ENCODE peak calls at places on chromosomes 2 and 18, in seven cellular contexts. N is sigmoid colon, G is A549, A is astrocyte of the spinal cord, J is pancreas, D is IMR-90, P is left ventricle myocardium inferior. E is an unnamed sample.

GRCh38 chr18:48036641-48037421 is 106.4 kb upstream of the SMAD2 start:
- DNase-seq in D (no peak), G (no peak), A (no peak), N (peak), P (no peak), J (peak), E (no peak)

GRCh38 chr2:75598572-75599155 is 37.9 kb upstream of the EVA1A start:
- DNase-seq in D (no peak), A (no peak), J (no peak), P (no peak), G (no peak), N (no peak), E (no peak)

GRCh38 chr2:74735544-74735943 is 81.5 kb downstream of the SEMA4F start:
- DNase-seq in A (no peak), J (no peak), N (no peak), P (no peak), G (no peak), D (no peak), E (no peak)

GRCh38 chr2:109294523-109294922 is 165.5 kb downstream of the SH3RF3 start:
- DNase-seq in A (no peak), N (no peak), D (no peak), G (no peak), P (no peak), J (no peak), E (no peak)

GRCh38 chr2:230925443-230925878 is 419 bp upstream of the GPR55 start:
- DNase-seq in N (peak), D (no peak), G (no peak), J (no peak), P (no peak), A (no peak), E (no peak)

GRCh38 chr18:26133652-26134051 is at the start of gene PSMA8:
- DNase-seq in N (no peak), P (peak), A (no peak), D (no peak), G (no peak), J (no peak), E (no peak)

GRCh38 chr2:154886316-154886715 is 187.8 kb downstream of the KCNJ3 start:
- DNase-seq in J (no peak), D (no peak), A (no peak), P (no peak), N (no peak), G (no peak), E (no peak)

GRCh38 chr18:74806073-74806472 is 208.4 kb downstream of the ZNF407 start:
- DNase-seq in N (no peak), G (no peak), A (no peak), D (no peak), J (no peak), P (no peak), E (no peak)

GRCh38 chr2:215612770-215613169 is 176.9 kb upstream of the FN1 start:
- DNase-seq in N (no peak), A (peak), G (no peak), D (peak), P (no peak), J (no peak), E (peak)

GRCh38 chr18:6741290-6741689 is 11.8 kb downstream of the ARHGAP28 start:
- DNase-seq in J (no peak), N (no peak), D (peak), A (peak), P (no peak), G (peak), E (peak)

GRCh38 chr2:30072250-30072842 is 74.5 kb upstream of the YPEL5 start:
- DNase-seq in A (peak), D (peak), G (peak), J (peak), N (peak), P (peak), E (peak)

GRCh38 chr2:18473241-18473841 is 87.1 kb downstream of the RDH14 start:
- DNase-seq in G (no peak), J (no peak), D (peak), P (peak), A (peak), N (peak), E (peak)

DNA sequence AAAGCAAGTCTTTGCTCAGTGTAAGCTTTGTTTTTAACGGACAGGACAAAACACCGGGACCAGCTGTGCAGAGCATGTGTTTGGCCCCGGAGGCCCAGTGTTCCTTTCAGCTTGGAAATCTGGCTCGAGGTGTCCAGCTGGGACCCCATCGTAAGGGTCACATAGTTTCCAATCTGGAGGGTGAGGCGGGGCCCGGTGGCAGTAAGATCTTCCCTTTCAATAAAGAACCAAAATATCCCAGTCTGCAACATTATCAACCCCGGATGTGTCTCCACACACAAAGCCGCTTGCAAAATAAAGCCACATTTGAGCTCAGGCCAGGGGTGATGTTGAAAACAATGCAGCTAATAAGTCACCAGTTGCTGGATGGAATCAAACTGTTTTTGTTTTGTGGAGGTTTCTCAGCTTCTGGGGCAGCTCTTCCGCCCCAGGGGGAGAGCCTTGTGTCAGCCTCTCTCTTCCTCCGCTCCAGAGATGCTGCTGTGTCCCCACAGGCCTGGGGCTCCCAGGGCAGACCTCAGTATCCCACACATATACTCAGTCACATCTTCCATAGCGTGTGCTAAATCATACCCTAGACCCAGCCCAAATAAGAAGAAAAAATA is 138.6 kb upstream of the GLI2 start:
- DNase-seq in D (peak), G (no peak), A (peak), J (peak), P (peak), N (peak), E (peak)
- H3K4me3 ChIP-seq in D (no peak), G (no peak), A (no peak), J (no peak), P (no peak), N (no peak), E (no peak)

DNA sequence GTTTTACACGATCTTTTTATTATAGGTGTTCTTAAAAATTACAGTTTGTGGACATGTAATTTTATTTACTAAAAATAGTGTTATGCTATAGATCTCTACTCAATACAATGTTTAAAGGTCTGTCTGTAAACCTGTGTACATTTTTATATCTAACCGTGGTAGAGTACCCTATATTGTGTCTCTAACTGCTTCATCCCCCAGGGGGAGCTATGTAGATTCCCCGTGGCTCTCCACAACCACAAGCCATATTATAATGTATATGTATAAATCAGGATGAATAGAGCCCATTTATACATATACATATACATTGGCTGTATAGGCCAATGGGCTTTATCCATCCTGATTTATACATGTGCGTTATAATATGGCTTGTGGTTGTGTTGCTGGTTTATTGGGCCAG is 59.4 kb downstream of the ADAM23 start:
- DNase-seq in P (no peak), D (no peak), N (no peak), G (no peak), A (no peak), J (no peak), E (no peak)
- TF ChIP-seq CTCF in P (no peak), D (no peak), N (no peak), G (no peak), A (no peak), J (no peak), E (no peak)

GRCh38 chr18:43515481-43515880 is 238.2 kb upstream of the SYT4 start:
- DNase-seq in D (no peak), A (no peak), G (no peak), N (no peak), P (no peak), J (no peak), E (no peak)
- H3K4me3 ChIP-seq in D (no peak), A (no peak), G (no peak), N (no peak), P (no peak), J (no peak), E (no peak)

GRCh38 chr18:4017479-4017878 is 437.6 kb downstream of the DLGAP1 start:
- DNase-seq in N (no peak), P (no peak), J (no peak), D (peak), G (peak), A (no peak), E (no peak)
- TF ChIP-seq CTCF in N (no peak), P (peak), J (no peak), D (no peak), G (peak), A (peak), E (peak)

DNA sequence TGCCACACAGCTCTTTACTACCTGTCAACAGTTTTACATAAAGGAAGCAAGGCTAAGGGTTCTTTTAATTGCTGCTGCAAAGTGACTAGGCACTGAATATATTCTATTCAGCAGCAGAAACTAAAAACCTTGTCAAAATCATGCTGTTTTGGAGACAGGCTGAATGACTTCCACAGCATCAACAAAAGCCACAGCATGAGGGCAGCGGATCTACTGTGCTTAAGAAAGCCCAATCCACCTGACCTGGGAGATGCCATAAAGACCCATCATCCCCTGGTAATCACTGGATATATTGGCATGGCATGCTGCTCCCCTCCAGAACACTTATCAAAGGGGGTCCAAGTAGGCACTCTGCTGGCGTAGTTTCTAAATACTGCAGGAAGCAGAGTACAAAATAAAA is 715.1 kb upstream of the SLC8A1 start:
- DNase-seq in D (no peak), N (no peak), J (no peak), G (no peak), A (no peak), P (no peak), E (no peak)
- H3K4me3 ChIP-seq in D (no peak), N (no peak), J (no peak), G (no peak), A (no peak), P (no peak), E (no peak)